ENCODE peak calls at places on chromosome 7, in six cellular contexts. R is A673, J is fibroblast of lung, I is RWPE1, B is natural killer cell, G is neural progenitor cell. E is an unnamed sample.

GRCh38 chr7:134547738-134548054 is 1.2 kb upstream of the AKR1B15 start:
- DNase-seq in R (peak; percentile 81), J (peak; percentile 79), I (peak; percentile 77), B (no peak), G (peak; percentile 93), E (no peak)

GRCh38 chr7:133582766-133583523 is 330.1 kb downstream of the EXOC4 start:
- DNase-seq in R (peak; percentile 32), J (peak; percentile 85), I (no peak), B (no peak), G (no peak), E (no peak)

GRCh38 chr7:137946015-137946414 is 55.9 kb downstream of the CREB3L2 start:
- DNase-seq in R (no peak), J (no peak), I (no peak), B (no peak), G (no peak), E (no peak)

GRCh38 chr7:94177441-94177840 is 173.3 kb upstream of the BET1 start:
- DNase-seq in R (peak; percentile 38), J (no peak), I (no peak), B (no peak), G (no peak), E (no peak)

GRCh38 chr7:6718124-6718523 is 11.4 kb upstream of the ZNF12 start:
- DNase-seq in R (no peak), J (no peak), I (no peak), B (no peak), G (peak; percentile 6), E (no peak)

GRCh38 chr7:123415625-123416024 is 118.8 kb downstream of the IQUB start:
- DNase-seq in R (no peak), J (no peak), I (no peak), B (no peak), G (no peak), E (no peak)

GRCh38 chr7:75652788-75653187 is 86.0 kb downstream of the HIP1 start:
- DNase-seq in R (no peak), J (no peak), I (no peak), B (no peak), G (no peak), E (no peak)

GRCh38 chr7:19754521-19755116 is 18.8 kb downstream of the TMEM196 start:
- DNase-seq in R (peak; percentile 60), J (peak; percentile 61), I (peak; percentile 8), B (no peak), G (peak; percentile 15), E (no peak)

GRCh38 chr7:121278120-121279021 is 50.4 kb upstream of the WNT16 start:
- DNase-seq in R (peak; percentile 28), J (peak; percentile 76), I (peak; percentile 24), B (no peak), G (no peak), E (no peak)

GRCh38 chr7:44085549-44085948 is 3.2 kb upstream of the POLM start:
- DNase-seq in R (no peak), J (no peak), I (no peak), B (no peak), G (no peak), E (no peak)

GRCh38 chr7:15167912-15168311 is 265.4 kb upstream of the DGKB start:
- DNase-seq in R (no peak), J (no peak), I (no peak), B (no peak), G (no peak), E (no peak)

GRCh38 chr7:130242198-130243014 is 24.3 kb upstream of the CPA2 start:
- DNase-seq in R (peak; percentile 71), J (peak; percentile 46), I (peak; percentile 46), B (peak; percentile 35), G (peak; percentile 74), E (no peak)

GRCh38 chr7:131011976-131012375 is 278.0 kb upstream of the KLF14 start:
- DNase-seq in R (peak; percentile 89), J (peak; percentile 93), I (peak; percentile 78), B (no peak), G (no peak), E (no peak)

DNA sequence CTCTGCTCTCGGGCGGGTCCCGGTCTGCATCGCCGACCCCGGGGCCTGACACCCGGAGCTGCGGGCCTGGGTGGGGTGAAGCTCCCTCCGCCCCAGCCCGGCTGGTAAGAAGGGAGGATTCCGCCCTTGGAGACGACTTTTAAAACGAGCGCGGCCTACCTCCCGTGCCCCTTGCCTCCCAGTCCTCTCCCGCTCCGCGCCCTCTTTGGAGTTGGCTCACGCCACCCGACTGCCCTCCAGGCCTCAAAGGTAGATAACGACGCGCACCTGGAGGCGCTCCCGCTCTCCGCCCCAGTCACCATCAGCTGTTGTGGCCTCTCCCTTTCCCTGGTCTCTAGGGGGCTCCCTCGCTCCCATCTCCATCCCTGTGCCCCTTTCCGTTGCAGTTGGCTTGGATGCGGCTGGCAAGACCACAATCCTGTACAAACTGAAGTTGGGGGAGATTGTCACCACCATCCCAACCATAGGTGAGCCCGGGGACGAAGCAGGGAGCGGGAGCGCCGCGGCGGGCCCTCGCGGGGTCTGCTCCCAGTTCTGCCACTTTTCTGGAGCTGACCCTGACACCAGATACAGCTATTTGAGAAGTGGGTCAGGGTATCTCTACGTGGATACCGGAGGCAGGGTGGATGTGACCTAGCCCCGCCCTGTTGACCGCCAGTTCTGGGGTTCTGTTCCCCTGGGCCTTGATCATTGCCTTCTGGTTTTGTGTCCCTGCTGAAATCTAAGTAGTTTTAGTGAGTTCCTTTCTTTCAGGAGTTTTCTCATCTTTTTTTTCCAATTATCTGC is 679 bp downstream of the ARF5 start:
- DNase-seq in R (peak; percentile 76), J (peak; percentile 57), I (peak; percentile 53), B (no peak), G (peak; percentile 84), E (peak; percentile 76)
- TF ChIP-seq CTCF in R (peak; percentile 72), J (peak; percentile 66), I (peak; percentile 79), B (no peak), G (peak; percentile 70), E (peak; percentile 68)

GRCh38 chr7:92766461-92767003 is 69.8 kb downstream of the CDK6 start:
- DNase-seq in R (no peak), J (peak; percentile 39), I (peak; percentile 49), B (no peak), G (no peak), E (no peak)

GRCh38 chr7:92761391-92762098 is 74.8 kb downstream of the CDK6 start:
- DNase-seq in R (no peak), J (no peak), I (no peak), B (no peak), G (no peak), E (no peak)

GRCh38 chr7:92765725-92766124 is 70.6 kb downstream of the CDK6 start:
- DNase-seq in R (no peak), J (peak; percentile 73), I (peak; percentile 70), B (no peak), G (no peak), E (no peak)

GRCh38 chr7:92762853-92763252 is 73.5 kb downstream of the CDK6 start:
- DNase-seq in R (no peak), J (no peak), I (no peak), B (no peak), G (no peak), E (no peak)

DNA sequence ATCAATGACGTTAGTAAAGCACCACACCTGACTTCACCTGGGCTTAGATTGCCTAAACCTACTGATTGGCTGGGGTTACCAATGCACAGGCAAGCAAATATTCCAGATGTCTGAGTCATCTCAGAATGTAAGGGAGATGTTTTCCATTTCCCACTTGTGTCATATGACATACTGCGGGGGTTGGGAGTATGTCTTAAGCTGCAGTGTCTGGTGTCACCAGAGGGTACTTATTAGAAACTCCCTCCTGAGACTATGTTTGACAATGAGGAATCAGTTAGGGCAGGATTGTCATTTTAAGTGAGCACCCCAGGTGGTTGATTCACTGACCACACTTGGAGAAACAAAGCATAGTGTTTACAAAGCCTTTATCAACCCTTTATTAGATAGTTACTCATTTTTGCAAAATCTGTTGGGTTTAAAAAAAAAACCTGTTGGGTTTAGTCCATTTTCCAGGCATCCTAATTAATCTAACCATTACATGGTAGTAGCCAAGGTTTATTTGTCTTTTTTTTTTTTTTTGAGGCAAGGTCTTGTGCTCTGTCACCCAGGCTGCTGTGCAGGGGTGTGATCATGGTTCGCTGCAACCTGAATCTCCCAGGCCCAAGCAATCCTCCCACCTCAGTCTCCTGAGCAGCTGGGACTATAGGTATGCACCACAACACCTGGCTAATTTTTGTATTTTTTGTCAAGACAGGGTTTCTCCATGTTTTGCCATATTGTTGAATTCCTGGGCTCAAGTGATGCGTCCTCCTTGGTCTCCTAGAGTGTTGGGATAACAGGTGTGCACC is 72.5 kb downstream of the CDK6 start:
- DNase-seq in R (peak; percentile 77), J (peak; percentile 51), I (peak; percentile 89), B (no peak), G (peak; percentile 64), E (no peak)
- TF ChIP-seq CTCF in R (no peak), J (no peak), I (no peak), B (no peak), G (no peak), E (no peak)

DNA sequence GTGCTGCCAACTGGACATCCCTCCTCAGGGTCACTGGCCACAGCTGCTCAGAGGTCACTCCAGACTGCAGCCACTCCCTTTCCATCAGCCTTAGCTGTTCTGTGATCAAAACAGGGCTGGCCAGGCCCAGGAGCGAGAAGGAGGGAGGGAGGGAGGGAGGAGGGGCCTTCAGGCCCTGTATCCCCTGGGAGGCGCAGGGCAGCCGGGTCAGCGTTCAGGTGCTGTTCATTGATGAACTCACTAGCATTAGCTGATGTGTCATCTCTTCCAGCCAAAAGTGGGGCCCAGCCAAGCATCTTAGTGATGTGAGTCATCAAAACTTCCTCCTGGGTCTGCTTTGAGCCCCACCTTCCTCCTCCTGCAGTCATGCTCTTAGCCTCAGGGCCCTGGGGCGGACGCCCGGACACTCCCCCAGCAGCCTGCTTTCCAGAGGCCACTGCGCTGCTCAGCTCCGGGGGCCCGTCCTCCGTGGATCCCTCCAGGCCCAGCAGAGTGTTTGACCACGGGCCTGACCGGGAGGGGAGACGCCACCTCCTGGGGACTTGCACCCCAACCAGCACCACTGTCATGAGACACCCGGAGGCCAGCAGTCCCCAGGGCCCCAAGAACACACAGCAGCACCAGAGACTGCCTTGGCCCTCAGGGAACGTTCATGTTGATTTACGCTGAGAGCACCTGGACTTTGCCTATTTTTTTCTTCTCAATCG is 149.2 kb downstream of the PRKAG2 start:
- DNase-seq in R (peak; percentile 42), J (peak; percentile 91), I (peak; percentile 96), B (no peak), G (peak; percentile 56), E (no peak)
- TF ChIP-seq CTCF in R (no peak), J (no peak), I (no peak), B (no peak), G (no peak), E (no peak)

GRCh38 chr7:37833818-37834146 is 14.6 kb upstream of the NME8 start:
- DNase-seq in R (no peak), J (no peak), I (no peak), B (no peak), G (no peak), E (no peak)

GRCh38 chr7:37831214-37831613 is 17.2 kb upstream of the NME8 start:
- DNase-seq in R (no peak), J (no peak), I (no peak), B (no peak), G (peak; percentile 5), E (no peak)

GRCh38 chr7:37826825-37827224 is 21.6 kb upstream of the NME8 start:
- DNase-seq in R (no peak), J (no peak), I (no peak), B (no peak), G (no peak), E (no peak)

GRCh38 chr7:37833107-37833817 is 15.1 kb upstream of the NME8 start:
- DNase-seq in R (peak; percentile 67), J (peak; percentile 70), I (peak; percentile 54), B (peak; percentile 29), G (peak; percentile 81), E (peak; percentile 22)

DNA sequence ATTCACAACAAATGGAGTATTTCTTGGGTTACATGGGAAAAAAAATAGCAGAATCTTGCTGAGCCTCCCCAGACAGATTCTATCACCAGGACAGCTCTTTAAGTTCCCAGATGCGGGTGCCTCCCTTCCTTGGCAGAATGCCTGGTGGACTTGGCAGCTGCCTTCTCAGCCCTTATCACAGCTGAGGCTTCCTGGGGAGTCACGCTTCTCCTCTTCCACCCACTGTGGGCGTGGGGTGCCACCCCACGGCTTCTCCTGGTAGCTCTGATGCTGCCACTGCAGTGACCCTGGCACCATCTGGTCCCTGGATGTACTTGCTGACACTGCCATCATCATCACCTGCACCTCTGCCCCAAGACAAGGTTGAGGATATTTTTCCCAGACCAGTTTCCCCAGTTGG is 16.2 kb upstream of the NME8 start:
- DNase-seq in R (peak; percentile 74), J (peak; percentile 80), I (peak; percentile 16), B (no peak), G (no peak), E (no peak)
- TF ChIP-seq CTCF in R (peak; percentile 29), J (peak; percentile 4), I (no peak), B (peak; percentile 28), G (no peak), E (peak; percentile 31)

E was measured in D721Med.